ENCODE peak calls at places on chromosomes 13 and 19, in four cellular contexts. I, E, K and B are unnamed samples.

GRCh38 chr19:39419003-39419402 is 6.5 kb downstream of the PLEKHG2 start:
- DNase-seq in I (no peak), E (no peak), K (no peak), B (no peak)

GRCh38 chr13:40476175-40476958 is 190.1 kb downstream of the FOXO1 start:
- DNase-seq in I (peak), E (no peak), K (no peak), B (no peak)

GRCh38 chr13:77536358-77536757 is 852 bp downstream of the SCEL start:
- DNase-seq in I (no peak), E (no peak), K (no peak), B (no peak)

GRCh38 chr13:40981949-40982348 is 37.2 kb downstream of the ELF1 start:
- DNase-seq in I (no peak), E (no peak), K (no peak), B (no peak)

GRCh38 chr19:34962945-34963530 is 991 bp downstream of the ZNF792 start:
- DNase-seq in I (no peak), E (no peak), K (no peak), B (no peak)

GRCh38 chr19:29326351-29326750 is 113.4 kb upstream of the UQCRFS1 start:
- DNase-seq in I (no peak), E (no peak), K (no peak), B (no peak)

GRCh38 chr13:110486061-110486780 is 75.3 kb downstream of the RAB20 start:
- DNase-seq in I (no peak), E (no peak), K (no peak), B (no peak)

GRCh38 chr19:56076413-56076998 is 44.6 kb downstream of the ZNF787 start:
- DNase-seq in I (peak), E (no peak), K (peak), B (peak)

GRCh38 chr19:14081797-14082674 is 3.5 kb downstream of the C19orf67 start:
- DNase-seq in I (no peak), E (peak), K (peak), B (peak)

GRCh38 chr19:38658462-38659306 is 11.2 kb downstream of the ACTN4 start:
- DNase-seq in I (peak), E (no peak), K (peak), B (peak)

GRCh38 chr19:35696835-35697234 is 7.5 kb upstream of the ZBTB32 start:
- DNase-seq in I (no peak), E (no peak), K (no peak), B (no peak)

GRCh38 chr13:98731925-98732324 is 20.5 kb downstream of the SLC15A1 start:
- DNase-seq in I (no peak), E (no peak), K (no peak), B (no peak)

GRCh38 chr13:24613755-24614154 is 66.5 kb upstream of the ATP12A start:
- DNase-seq in I (no peak), E (no peak), K (no peak), B (no peak)

GRCh38 chr13:109396266-109396665 is 390.1 kb downstream of the IRS2 start:
- DNase-seq in I (no peak), E (no peak), K (no peak), B (no peak)

GRCh38 chr13:109787135-109787954 is 962 bp upstream of the IRS2 start:
- DNase-seq in I (no peak), E (peak), K (no peak), B (no peak)

GRCh38 chr13:108769213-108770070 is 140.0 kb downstream of the MYO16 start:
- DNase-seq in I (no peak), E (no peak), K (no peak), B (peak)

GRCh38 chr19:3450796-3451411 is 29.4 kb downstream of the SMIM24 start:
- DNase-seq in I (peak), E (no peak), K (no peak), B (peak)

GRCh38 chr19:46716013-46716671 is 772 bp downstream of the PRKD2 start:
- DNase-seq in I (no peak), E (no peak), K (no peak), B (peak)

GRCh38 chr19:16207063-16207462 is 9.4 kb downstream of the AP1M1 start:
- DNase-seq in I (no peak), E (no peak), K (no peak), B (no peak)

GRCh38 chr13:95254341-95254740 is 46.9 kb downstream of the ABCC4 start:
- DNase-seq in I (no peak), E (no peak), K (no peak), B (no peak)

GRCh38 chr13:23796546-23796945 is 92.7 kb downstream of the MIPEP start:
- DNase-seq in I (peak), E (no peak), K (no peak), B (no peak)

GRCh38 chr19:29371766-29372415 is 153.9 kb upstream of the VSTM2B start:
- DNase-seq in I (no peak), E (no peak), K (peak), B (no peak)

GRCh38 chr19:3682741-3683404 is 17.4 kb downstream of the PIP5K1C start:
- DNase-seq in I (peak), E (no peak), K (no peak), B (no peak)

DNA sequence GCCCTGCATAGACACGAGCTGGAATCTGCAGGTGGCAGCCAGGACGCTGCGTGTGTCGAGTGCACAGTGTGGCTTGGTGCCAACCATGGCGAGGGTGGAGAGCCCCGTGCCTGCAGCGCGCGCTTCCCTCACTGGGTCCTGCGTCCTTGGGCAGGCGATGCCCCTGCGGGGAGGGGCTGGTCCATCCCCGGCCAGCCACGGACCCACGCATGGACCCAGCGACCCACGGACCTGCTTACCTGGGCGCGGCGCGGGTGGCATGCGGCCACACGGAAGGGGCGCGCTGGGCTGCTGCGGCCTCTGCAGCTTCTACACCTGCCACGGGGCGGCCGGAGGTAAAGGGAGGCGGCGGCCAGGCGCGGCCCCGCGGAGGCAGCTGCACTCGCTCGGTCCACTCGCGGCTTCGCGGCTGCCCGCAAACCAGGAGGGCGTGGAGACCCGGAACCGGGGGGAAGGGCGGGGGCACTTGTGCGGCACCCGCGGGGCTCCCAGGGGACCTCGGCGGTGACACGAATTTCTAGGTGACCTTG is 569 bp upstream of the MCF2L start:
- DNase-seq in I (no peak), E (peak), K (peak), B (peak)
- TF ChIP-seq CTCF in I (no peak), E (no peak), K (no peak), B (no peak)

GRCh38 chr19:17394891-17395415 is 957 bp upstream of the CCDC194 start:
- DNase-seq in I (peak), E (peak), K (no peak), B (peak)
- TF ChIP-seq CTCF in I (peak), E (peak), K (peak), B (peak)

GRCh38 chr13:71754407-71754974 is 112.5 kb downstream of the DACH1 start:
- DNase-seq in I (peak), E (no peak), K (no peak), B (no peak)
- TF ChIP-seq CTCF in I (no peak), E (no peak), K (no peak), B (no peak)

DNA sequence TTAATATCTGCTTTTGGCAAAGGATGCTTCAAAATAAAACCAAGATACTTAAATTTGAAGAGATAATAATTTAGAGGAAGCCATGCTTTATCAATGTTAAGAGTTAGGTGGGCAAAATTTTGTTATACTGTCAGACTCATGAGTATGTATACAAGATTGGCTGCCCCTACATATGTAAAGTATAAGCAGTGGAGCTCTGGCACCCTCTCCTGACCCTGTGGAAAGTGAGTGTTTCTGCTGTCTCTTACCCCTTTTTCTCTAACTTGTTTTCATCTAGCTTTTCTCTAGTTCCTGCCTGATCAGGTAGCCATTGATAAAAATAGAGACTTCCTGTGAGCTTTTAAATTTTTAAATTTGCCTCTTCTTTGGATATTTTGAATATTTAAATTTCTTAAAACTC is 710.9 kb upstream of the SPRY2 start:
- DNase-seq in I (peak), E (no peak), K (no peak), B (no peak)
- TF ChIP-seq CTCF in I (peak), E (no peak), K (no peak), B (no peak)

DNA sequence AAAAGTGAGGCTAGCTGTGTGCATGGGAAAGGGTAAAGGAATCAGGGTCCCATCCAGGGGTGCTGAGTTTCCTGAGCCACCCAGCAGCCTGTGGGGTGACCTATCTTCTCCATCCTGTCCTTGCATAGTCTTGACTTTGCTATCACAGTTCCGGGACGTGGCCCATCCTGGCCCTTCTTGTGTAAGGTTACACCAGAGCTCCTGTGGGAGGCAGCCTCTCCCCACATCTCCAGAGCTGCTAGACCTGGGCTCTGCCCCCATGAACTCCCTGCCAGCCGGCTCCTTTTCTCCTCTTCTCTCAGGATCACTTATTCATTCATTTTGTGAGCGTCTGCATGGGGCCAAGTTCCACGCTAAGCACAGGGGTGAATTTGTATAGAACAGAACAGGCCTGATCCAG is 238.9 kb downstream of the TSHZ3 start:
- DNase-seq in I (peak), E (no peak), K (no peak), B (no peak)
- TF ChIP-seq CTCF in I (peak), E (no peak), K (no peak), B (no peak)

GRCh38 chr13:37136187-37136586 is 30.7 kb upstream of the CSNK1A1L start:
- DNase-seq in I (no peak), E (no peak), K (no peak), B (no peak)

GRCh38 chr13:37138917-37139316 is 33.5 kb upstream of the CSNK1A1L start:
- DNase-seq in I (no peak), E (no peak), K (no peak), B (no peak)

GRCh38 chr13:37136633-37137032 is 31.2 kb upstream of the CSNK1A1L start:
- DNase-seq in I (no peak), E (no peak), K (no peak), B (no peak)

GRCh38 chr13:37139356-37139755 is 33.9 kb upstream of the CSNK1A1L start:
- DNase-seq in I (no peak), E (no peak), K (no peak), B (no peak)

DNA sequence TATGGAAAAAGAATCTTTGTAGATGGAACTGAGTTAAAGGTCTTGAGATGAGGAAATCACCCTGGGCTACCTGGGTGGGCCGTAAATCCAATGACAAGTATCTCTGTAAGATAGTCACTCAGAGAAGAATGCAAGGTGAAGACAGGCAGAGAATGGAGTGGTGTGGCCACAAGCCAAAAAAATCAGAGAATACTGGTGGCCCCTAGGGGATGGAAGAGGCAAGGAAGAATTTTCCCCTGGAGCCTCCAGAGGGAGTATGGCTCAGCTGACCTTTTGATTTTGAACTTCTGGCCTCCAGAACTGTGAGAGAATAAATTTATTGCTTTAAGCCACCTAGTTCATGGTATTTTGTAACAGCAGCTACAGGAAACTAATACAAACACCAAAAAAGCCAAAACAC is 32.7 kb upstream of the CSNK1A1L start:
- DNase-seq in I (peak), E (no peak), K (no peak), B (no peak)
- TF ChIP-seq CTCF in I (peak), E (no peak), K (no peak), B (no peak)

DNA sequence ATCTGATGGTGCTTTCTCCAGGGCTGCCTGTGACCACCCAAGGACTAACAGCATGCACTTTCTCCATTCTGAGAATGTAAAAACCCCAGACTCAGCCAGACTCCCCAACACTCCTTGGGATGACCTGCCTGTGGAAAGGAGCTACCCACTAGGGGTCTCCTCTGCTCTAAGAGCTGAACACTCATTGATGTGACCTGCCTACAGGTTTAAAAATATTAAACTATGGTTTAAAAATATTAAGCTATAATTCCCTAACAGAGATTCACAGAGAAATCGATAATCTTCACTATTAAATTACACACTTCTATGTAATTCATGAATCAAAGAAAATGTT is 696.2 kb upstream of the SLITRK5 start:
- DNase-seq in I (no peak), E (no peak), K (no peak), B (no peak)
- TF ChIP-seq CTCF in I (peak), E (no peak), K (no peak), B (no peak)

DNA sequence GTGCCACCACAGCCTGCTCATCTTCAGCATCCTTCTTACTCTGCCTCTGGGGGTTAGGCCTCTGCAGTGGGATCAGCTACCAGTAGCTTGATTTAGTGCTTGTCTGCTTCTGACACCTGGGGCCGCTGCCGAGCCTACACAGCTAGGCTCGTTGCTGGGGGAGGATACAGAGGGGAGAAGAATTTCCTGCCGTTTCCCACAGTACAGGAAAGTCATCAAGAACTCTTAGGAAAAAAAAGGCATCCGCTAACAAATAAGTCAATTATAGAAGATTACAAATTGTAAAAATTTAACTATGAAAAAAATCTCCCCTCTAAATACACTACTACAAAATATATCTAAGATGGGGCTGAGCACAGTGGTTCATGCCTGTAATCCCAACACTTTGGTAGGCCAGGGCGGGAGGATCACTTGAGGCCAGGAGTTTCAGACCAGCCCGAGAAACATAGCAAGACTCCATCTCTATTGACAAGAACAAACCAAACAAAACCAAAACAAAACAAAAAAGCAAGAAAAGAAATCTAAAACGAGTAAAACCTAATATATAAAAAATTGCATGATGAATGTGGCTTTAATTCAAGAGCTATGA is 26.7 kb downstream of the LATS2 start:
- DNase-seq in I (no peak), E (no peak), K (no peak), B (peak)
- TF ChIP-seq CTCF in I (peak), E (no peak), K (no peak), B (no peak)

GRCh38 chr19:40906512-40906911 is 24.5 kb upstream of the CYP2A7 start:
- DNase-seq in I (no peak), E (no peak), K (no peak), B (no peak)

GRCh38 chr19:40907968-40908735 is 26.1 kb upstream of the CYP2A7 start:
- DNase-seq in I (no peak), E (no peak), K (no peak), B (no peak)

GRCh38 chr19:40908981-40909380 is 26.9 kb upstream of the CYP2A7 start:
- DNase-seq in I (no peak), E (no peak), K (no peak), B (no peak)
- TF ChIP-seq CTCF in I (peak), E (peak), K (no peak), B (no peak)